ENCODE peak calls at places on chromosomes 16 and 17, in eight cellular contexts. One of them, this sample, is unnamed.

GRCh38 chr17:327971-328370 is 24.6 kb downstream of the RPH3AL start:
- DNase-seq in mammary epithelial cell: no peak
- DNase-seq in thyroid gland: no peak
- DNase-seq in CD4-positive, alpha-beta T cell: no peak
- DNase-seq in AG09309: no peak
- DNase-seq in LNCaP clone FGC: no peak
- DNase-seq in fibroblast of lung: no peak
- DNase-seq in left ventricle myocardium inferior: no peak
- DNase-seq in this sample: no peak

GRCh38 chr17:46770818-46771600 is 47.5 kb downstream of the WNT3 start:
- DNase-seq in mammary epithelial cell: no peak
- DNase-seq in thyroid gland: peak
- DNase-seq in CD4-positive, alpha-beta T cell: no peak
- DNase-seq in AG09309: no peak
- DNase-seq in LNCaP clone FGC: no peak
- DNase-seq in fibroblast of lung: peak
- DNase-seq in left ventricle myocardium inferior: peak
- DNase-seq in this sample: peak

GRCh38 chr16:89116341-89117238 is 22.9 kb downstream of the ACSF3 start:
- DNase-seq in mammary epithelial cell: no peak
- DNase-seq in thyroid gland: no peak
- DNase-seq in CD4-positive, alpha-beta T cell: no peak
- DNase-seq in AG09309: no peak
- DNase-seq in LNCaP clone FGC: no peak
- DNase-seq in fibroblast of lung: no peak
- DNase-seq in left ventricle myocardium inferior: peak
- DNase-seq in this sample: no peak

GRCh38 chr17:15782809-15783208 is 50.7 kb downstream of the TBC1D26 start:
- DNase-seq in mammary epithelial cell: no peak
- DNase-seq in thyroid gland: peak
- DNase-seq in CD4-positive, alpha-beta T cell: peak
- DNase-seq in AG09309: no peak
- DNase-seq in LNCaP clone FGC: no peak
- DNase-seq in fibroblast of lung: peak
- DNase-seq in left ventricle myocardium inferior: peak
- DNase-seq in this sample: peak

GRCh38 chr16:17011712-17012111 is 459.0 kb downstream of the XYLT1 start:
- DNase-seq in mammary epithelial cell: no peak
- DNase-seq in thyroid gland: no peak
- DNase-seq in CD4-positive, alpha-beta T cell: no peak
- DNase-seq in AG09309: no peak
- DNase-seq in LNCaP clone FGC: no peak
- DNase-seq in fibroblast of lung: no peak
- DNase-seq in left ventricle myocardium inferior: no peak
- DNase-seq in this sample: no peak

GRCh38 chr16:3243882-3244281 is 8.9 kb upstream of the ZNF200 start:
- DNase-seq in mammary epithelial cell: peak
- DNase-seq in thyroid gland: no peak
- DNase-seq in CD4-positive, alpha-beta T cell: no peak
- DNase-seq in AG09309: no peak
- DNase-seq in LNCaP clone FGC: no peak
- DNase-seq in fibroblast of lung: no peak
- DNase-seq in left ventricle myocardium inferior: no peak
- DNase-seq in this sample: peak

GRCh38 chr17:915416-916201 is 64.0 kb downstream of the NXN start:
- DNase-seq in mammary epithelial cell: peak
- DNase-seq in thyroid gland: peak
- DNase-seq in CD4-positive, alpha-beta T cell: no peak
- DNase-seq in AG09309: no peak
- DNase-seq in LNCaP clone FGC: no peak
- DNase-seq in fibroblast of lung: peak
- DNase-seq in left ventricle myocardium inferior: no peak
- DNase-seq in this sample: no peak

GRCh38 chr16:15950167-15950854 is 895 bp downstream of the ABCC1 start:
- DNase-seq in mammary epithelial cell: peak
- DNase-seq in thyroid gland: peak
- DNase-seq in CD4-positive, alpha-beta T cell: no peak
- DNase-seq in AG09309: no peak
- DNase-seq in LNCaP clone FGC: no peak
- DNase-seq in fibroblast of lung: peak
- DNase-seq in left ventricle myocardium inferior: no peak
- DNase-seq in this sample: peak

GRCh38 chr16:21194771-21195301 is 16.5 kb downstream of the ZP2 start:
- DNase-seq in mammary epithelial cell: peak
- DNase-seq in thyroid gland: peak
- DNase-seq in CD4-positive, alpha-beta T cell: no peak
- DNase-seq in AG09309: no peak
- DNase-seq in LNCaP clone FGC: no peak
- DNase-seq in fibroblast of lung: peak
- DNase-seq in left ventricle myocardium inferior: no peak
- DNase-seq in this sample: no peak

GRCh38 chr16:50747206-50747956 is 5.5 kb downstream of the CYLD start:
- DNase-seq in mammary epithelial cell: peak
- DNase-seq in thyroid gland: no peak
- DNase-seq in CD4-positive, alpha-beta T cell: no peak
- DNase-seq in AG09309: no peak
- DNase-seq in LNCaP clone FGC: no peak
- DNase-seq in fibroblast of lung: peak
- DNase-seq in left ventricle myocardium inferior: no peak
- DNase-seq in this sample: peak

GRCh38 chr16:964696-965395 is 5.9 kb downstream of the LMF1 start:
- DNase-seq in mammary epithelial cell: no peak
- DNase-seq in thyroid gland: peak
- DNase-seq in CD4-positive, alpha-beta T cell: peak
- DNase-seq in AG09309: peak
- DNase-seq in LNCaP clone FGC: no peak
- DNase-seq in fibroblast of lung: peak
- DNase-seq in left ventricle myocardium inferior: no peak
- DNase-seq in this sample: peak

GRCh38 chr17:17780941-17781590 is 55.7 kb downstream of the SREBF1 start:
- DNase-seq in mammary epithelial cell: no peak
- DNase-seq in thyroid gland: peak
- DNase-seq in CD4-positive, alpha-beta T cell: no peak
- DNase-seq in AG09309: no peak
- DNase-seq in LNCaP clone FGC: no peak
- DNase-seq in fibroblast of lung: peak
- DNase-seq in left ventricle myocardium inferior: no peak
- DNase-seq in this sample: no peak

GRCh38 chr16:10577305-10578202 is 2.8 kb downstream of the EMP2 start:
- DNase-seq in mammary epithelial cell: no peak
- DNase-seq in thyroid gland: peak
- DNase-seq in CD4-positive, alpha-beta T cell: no peak
- DNase-seq in AG09309: no peak
- DNase-seq in LNCaP clone FGC: no peak
- DNase-seq in fibroblast of lung: no peak
- DNase-seq in left ventricle myocardium inferior: peak
- DNase-seq in this sample: no peak

GRCh38 chr17:78186689-78187595 is at the start of the genes AFMID and TK1:
- DNase-seq in mammary epithelial cell: peak
- DNase-seq in thyroid gland: peak
- DNase-seq in CD4-positive, alpha-beta T cell: peak
- DNase-seq in AG09309: peak
- DNase-seq in LNCaP clone FGC: peak
- DNase-seq in fibroblast of lung: peak
- DNase-seq in left ventricle myocardium inferior: peak
- DNase-seq in this sample: peak

GRCh38 chr17:51407576-51407975 is 147.2 kb downstream of the UTP18 start:
- DNase-seq in mammary epithelial cell: no peak
- DNase-seq in thyroid gland: no peak
- DNase-seq in CD4-positive, alpha-beta T cell: no peak
- DNase-seq in AG09309: no peak
- DNase-seq in LNCaP clone FGC: no peak
- DNase-seq in fibroblast of lung: no peak
- DNase-seq in left ventricle myocardium inferior: no peak
- DNase-seq in this sample: no peak

GRCh38 chr17:66541461-66542182 is 239.2 kb downstream of the PRKCA start:
- DNase-seq in mammary epithelial cell: peak
- DNase-seq in thyroid gland: no peak
- DNase-seq in CD4-positive, alpha-beta T cell: no peak
- DNase-seq in AG09309: peak
- DNase-seq in LNCaP clone FGC: no peak
- DNase-seq in fibroblast of lung: peak
- DNase-seq in left ventricle myocardium inferior: no peak
- DNase-seq in this sample: peak

DNA sequence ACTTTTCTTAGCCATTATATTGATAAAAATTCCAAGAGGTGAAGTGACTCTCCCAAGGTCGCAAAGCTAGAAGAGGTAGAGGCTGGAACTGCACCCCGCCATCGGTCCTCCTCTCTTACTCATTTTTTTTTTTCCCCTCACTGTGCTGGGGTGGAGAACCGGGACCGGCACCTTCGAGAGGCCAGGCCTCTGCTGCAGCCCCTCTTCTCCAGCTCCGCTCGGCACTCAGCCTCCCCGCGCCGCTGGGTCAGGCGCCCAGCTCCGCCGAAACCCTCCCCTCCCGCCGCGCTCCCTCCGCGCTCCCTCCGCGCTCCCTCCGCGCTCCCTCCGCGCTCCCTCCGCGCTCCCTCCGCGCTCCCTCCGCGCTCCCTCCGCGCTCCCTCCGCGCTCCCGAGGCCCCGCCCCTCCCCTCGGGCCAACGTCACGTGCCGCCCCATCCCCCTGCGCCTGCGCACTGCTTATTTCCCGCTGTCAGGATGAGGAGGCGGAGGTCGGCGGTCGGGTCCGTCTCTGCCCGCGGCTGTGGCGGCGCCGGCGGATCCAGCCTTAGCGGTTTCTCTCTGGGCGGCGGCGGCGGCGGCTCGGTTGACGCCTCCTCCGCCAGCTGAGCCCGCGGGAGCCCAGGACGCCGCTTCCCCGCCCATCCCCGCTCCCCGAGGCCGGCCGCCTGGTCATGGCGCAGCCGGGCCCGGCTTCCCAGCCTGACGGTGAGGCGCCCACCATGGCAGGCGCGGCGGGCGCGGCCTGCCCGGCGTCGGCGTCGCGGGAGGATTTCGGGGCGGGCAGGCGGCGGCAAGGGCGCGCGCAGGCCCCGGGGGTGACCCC is at the start of gene RABEP1:
- DNase-seq in mammary epithelial cell: peak
- DNase-seq in thyroid gland: peak
- DNase-seq in CD4-positive, alpha-beta T cell: peak
- DNase-seq in AG09309: peak
- DNase-seq in LNCaP clone FGC: no peak
- DNase-seq in fibroblast of lung: peak
- DNase-seq in left ventricle myocardium inferior: peak
- DNase-seq in this sample: peak
- TF ChIP-seq CTCF in mammary epithelial cell: peak
- TF ChIP-seq CTCF in thyroid gland: peak
- TF ChIP-seq CTCF in CD4-positive, alpha-beta T cell: peak
- TF ChIP-seq CTCF in AG09309: peak
- TF ChIP-seq CTCF in LNCaP clone FGC: no peak
- TF ChIP-seq CTCF in fibroblast of lung: peak
- TF ChIP-seq CTCF in left ventricle myocardium inferior: peak
- TF ChIP-seq CTCF in this sample: peak

GRCh38 chr17:38559880-38560230 is 45.9 kb downstream of the SRCIN1 start:
- DNase-seq in mammary epithelial cell: no peak
- DNase-seq in thyroid gland: no peak
- DNase-seq in CD4-positive, alpha-beta T cell: no peak
- DNase-seq in AG09309: no peak
- DNase-seq in LNCaP clone FGC: no peak
- DNase-seq in fibroblast of lung: no peak
- DNase-seq in left ventricle myocardium inferior: no peak
- DNase-seq in this sample: no peak
- TF ChIP-seq CTCF in mammary epithelial cell: no peak
- TF ChIP-seq CTCF in thyroid gland: no peak
- TF ChIP-seq CTCF in CD4-positive, alpha-beta T cell: no peak
- TF ChIP-seq CTCF in AG09309: no peak
- TF ChIP-seq CTCF in LNCaP clone FGC: no peak
- TF ChIP-seq CTCF in fibroblast of lung: no peak
- TF ChIP-seq CTCF in left ventricle myocardium inferior: no peak
- TF ChIP-seq CTCF in this sample: no peak

GRCh38 chr16:77786448-77786847 is 1.9 kb upstream of the VAT1L start:
- DNase-seq in mammary epithelial cell: no peak
- DNase-seq in thyroid gland: no peak
- DNase-seq in CD4-positive, alpha-beta T cell: no peak
- DNase-seq in AG09309: no peak
- DNase-seq in LNCaP clone FGC: no peak
- DNase-seq in fibroblast of lung: no peak
- DNase-seq in left ventricle myocardium inferior: no peak
- DNase-seq in this sample: no peak

GRCh38 chr16:77782694-77783093 is 5.7 kb upstream of the VAT1L start:
- DNase-seq in mammary epithelial cell: peak
- DNase-seq in thyroid gland: peak
- DNase-seq in CD4-positive, alpha-beta T cell: no peak
- DNase-seq in AG09309: no peak
- DNase-seq in LNCaP clone FGC: no peak
- DNase-seq in fibroblast of lung: no peak
- DNase-seq in left ventricle myocardium inferior: no peak
- DNase-seq in this sample: no peak

GRCh38 chr16:77784441-77785356 is 3.7 kb upstream of the VAT1L start:
- DNase-seq in mammary epithelial cell: no peak
- DNase-seq in thyroid gland: no peak
- DNase-seq in CD4-positive, alpha-beta T cell: no peak
- DNase-seq in AG09309: no peak
- DNase-seq in LNCaP clone FGC: no peak
- DNase-seq in fibroblast of lung: no peak
- DNase-seq in left ventricle myocardium inferior: no peak
- DNase-seq in this sample: no peak

GRCh38 chr16:77787452-77787851 is 912 bp upstream of the VAT1L start:
- DNase-seq in mammary epithelial cell: no peak
- DNase-seq in thyroid gland: no peak
- DNase-seq in CD4-positive, alpha-beta T cell: no peak
- DNase-seq in AG09309: no peak
- DNase-seq in LNCaP clone FGC: no peak
- DNase-seq in fibroblast of lung: no peak
- DNase-seq in left ventricle myocardium inferior: no peak
- DNase-seq in this sample: no peak

DNA sequence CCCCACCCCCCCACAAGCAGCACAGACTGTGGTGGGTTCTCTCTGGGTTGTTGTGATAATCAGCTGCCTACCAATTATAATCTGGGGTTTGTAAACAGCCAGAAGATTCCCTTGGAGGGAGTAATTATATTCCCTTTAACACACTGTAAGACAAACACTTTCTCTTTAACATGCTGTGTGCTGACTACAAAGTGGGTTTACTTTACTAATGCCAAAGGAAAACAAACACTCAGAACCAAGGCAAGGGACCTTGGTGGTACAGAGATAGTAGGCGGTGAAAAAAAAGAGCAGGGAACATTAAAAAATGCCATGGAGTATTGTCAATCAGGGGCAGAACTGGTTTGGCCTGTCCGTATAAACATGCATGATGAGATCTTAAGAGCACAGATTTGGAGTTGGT is 3.0 kb upstream of the VAT1L start:
- DNase-seq in mammary epithelial cell: no peak
- DNase-seq in thyroid gland: no peak
- DNase-seq in CD4-positive, alpha-beta T cell: no peak
- DNase-seq in AG09309: no peak
- DNase-seq in LNCaP clone FGC: no peak
- DNase-seq in fibroblast of lung: no peak
- DNase-seq in left ventricle myocardium inferior: no peak
- DNase-seq in this sample: no peak
- TF ChIP-seq CTCF in mammary epithelial cell: no peak
- TF ChIP-seq CTCF in thyroid gland: no peak
- TF ChIP-seq CTCF in CD4-positive, alpha-beta T cell: no peak
- TF ChIP-seq CTCF in AG09309: no peak
- TF ChIP-seq CTCF in LNCaP clone FGC: no peak
- TF ChIP-seq CTCF in fibroblast of lung: no peak
- TF ChIP-seq CTCF in left ventricle myocardium inferior: no peak
- TF ChIP-seq CTCF in this sample: no peak

GRCh38 chr17:57916925-57917858 is 38.0 kb downstream of the CUEDC1 start:
- DNase-seq in mammary epithelial cell: no peak
- DNase-seq in thyroid gland: peak
- DNase-seq in CD4-positive, alpha-beta T cell: peak
- DNase-seq in AG09309: no peak
- DNase-seq in LNCaP clone FGC: no peak
- DNase-seq in fibroblast of lung: no peak
- DNase-seq in left ventricle myocardium inferior: peak
- DNase-seq in this sample: peak
- TF ChIP-seq CTCF in mammary epithelial cell: no peak
- TF ChIP-seq CTCF in thyroid gland: peak
- TF ChIP-seq CTCF in CD4-positive, alpha-beta T cell: no peak
- TF ChIP-seq CTCF in AG09309: no peak
- TF ChIP-seq CTCF in LNCaP clone FGC: peak
- TF ChIP-seq CTCF in fibroblast of lung: no peak
- TF ChIP-seq CTCF in left ventricle myocardium inferior: no peak
- TF ChIP-seq CTCF in this sample: no peak

This sample was measured in activated CD8-positive, alpha-beta T cell treated with anti-CD3 and anti-CD28 coated beads for 36 hours.